ENCODE peak calls at places on chromosomes 6 and 20, in nine cellular contexts. U is spleen, J is transverse colon, R is upper lobe of left lung, O is stomach, Z is H1, P is endothelial cell of umbilical vein, S is HepG2, Y is sigmoid colon. C is an unnamed sample.

GRCh38 chr20:38731738-38732113 is 7.4 kb downstream of the SLC32A1 start:
- DNase-seq in P (no peak), O (no peak), J (no peak), R (no peak), Y (peak; percentile 38), U (no peak), S (no peak), Z (no peak), C (no peak)

GRCh38 chr6:139219271-139219729 is 72.5 kb downstream of the TXLNB start:
- DNase-seq in R (no peak), Z (peak; percentile 71), U (peak; percentile 93), J (peak; percentile 82), P (peak; percentile 83), Y (peak; percentile 89), S (peak; percentile 75), O (peak; percentile 91), C (peak; percentile 82)

GRCh38 chr20:63045401-63045800 is 38.6 kb upstream of the BHLHE23 start:
- DNase-seq in Z (no peak), U (peak; percentile 53), S (no peak), J (no peak), Y (no peak), O (no peak), R (peak; percentile 29), P (no peak), C (no peak)

GRCh38 chr6:31405996-31406395 is 2.6 kb downstream of the MICA start:
- DNase-seq in O (no peak), U (no peak), P (no peak), R (no peak), Y (no peak), S (no peak), Z (no peak), J (no peak), C (no peak)

GRCh38 chr20:63497946-63498935 is 642 bp downstream of the EEF1A2 start:
- DNase-seq in S (no peak), R (peak; percentile 81), J (no peak), Z (peak; percentile 72), Y (peak; percentile 66), O (peak; percentile 61), P (no peak), U (no peak), C (no peak)

GRCh38 chr6:43887906-43888683 is 118.1 kb downstream of the VEGFA start:
- DNase-seq in O (peak; percentile 55), R (no peak), Z (no peak), U (peak; percentile 56), S (no peak), J (no peak), Y (no peak), P (no peak), C (no peak)

GRCh38 chr20:8094415-8094818 is 37.6 kb upstream of the PLCB1 start:
- DNase-seq in O (peak; percentile 80), R (no peak), Z (no peak), P (peak; percentile 87), U (no peak), S (no peak), Y (peak; percentile 97), J (peak; percentile 46), C (peak; percentile 75)

GRCh38 chr6:36110863-36111262 is 19.4 kb upstream of the MAPK13 start:
- DNase-seq in J (no peak), O (no peak), P (no peak), S (no peak), Y (no peak), R (no peak), U (no peak), Z (no peak), C (no peak)

GRCh38 chr6:17865243-17865642 is 122.2 kb downstream of the KIF13A start:
- DNase-seq in S (no peak), O (no peak), R (no peak), Z (no peak), J (peak; percentile 59), Y (no peak), U (no peak), P (no peak), C (peak; percentile 57)

DNA sequence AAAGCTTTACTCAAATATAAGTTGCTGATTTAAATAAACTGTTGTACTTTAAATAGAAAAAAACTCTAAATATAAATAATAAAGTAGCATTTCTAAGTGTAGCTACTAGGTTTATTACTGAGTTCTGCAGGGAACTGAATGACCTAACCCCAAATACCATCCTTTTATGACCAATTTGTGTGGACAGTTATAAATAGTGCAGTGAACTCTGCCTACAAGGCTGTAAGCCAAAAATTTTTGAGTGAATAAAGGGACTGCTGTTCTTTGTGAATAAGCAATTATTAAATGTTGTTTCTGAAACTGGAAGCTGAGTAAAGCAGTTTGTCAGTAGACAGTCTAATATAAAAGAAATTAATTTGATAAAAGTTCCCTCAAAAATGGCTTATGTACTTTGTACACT is 90.8 kb upstream of the ELOVL5 start:
- DNase-seq in Z (no peak), U (no peak), J (no peak), Y (no peak), S (no peak), R (no peak), P (no peak), O (no peak), C (no peak)
- TF ChIP-seq POLR2AphosphoS5 in Z (no peak), U (no peak), J (no peak), Y (peak; percentile 16), S (no peak), R (no peak), P (no peak), O (no peak), C (no peak)

GRCh38 chr6:20404641-20405032 is 3.0 kb downstream of the E2F3 start:
- DNase-seq in P (peak; percentile 84), S (peak; percentile 85), Y (no peak), R (no peak), U (peak; percentile 78), Z (no peak), J (peak; percentile 64), O (no peak), C (no peak)
- TF ChIP-seq POLR2A in P (no peak), S (no peak), Y (no peak), R (no peak), U (no peak), Z (no peak), J (no peak), O (no peak), C (no peak)

DNA sequence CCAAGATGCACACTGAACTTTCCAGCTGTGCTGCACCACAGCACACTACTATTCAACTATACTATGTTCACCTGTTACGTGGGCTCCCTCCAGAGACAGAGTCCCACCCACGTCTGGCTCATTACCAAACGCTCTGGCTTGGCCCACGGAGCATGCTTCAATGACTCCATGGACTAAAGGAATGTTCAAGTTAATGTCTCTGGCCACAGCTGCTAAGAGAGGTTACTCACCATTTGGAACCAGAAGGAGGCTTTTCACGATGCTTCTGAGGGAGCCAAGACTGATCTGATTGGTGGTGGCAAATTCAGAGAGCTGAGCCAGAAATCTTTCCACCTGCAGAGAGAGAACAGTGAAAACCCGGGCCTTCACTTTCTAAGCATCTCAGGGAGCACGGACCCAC is 15.6 kb downstream of the COMMD7 start:
- DNase-seq in J (no peak), O (no peak), Y (no peak), P (no peak), U (no peak), S (no peak), Z (no peak), R (no peak), C (no peak)
- H3K4me1 ChIP-seq in J (no peaks in the 10 kb centered on the region), O (peaks cover 12% of the 10 kb centered on the region), Y (peaks cover 18% of the 10 kb centered on the region), P (no peaks in the 10 kb centered on the region), U (peaks cover 12% of the 10 kb centered on the region), S (peaks cover 16% of the 10 kb centered on the region), Z (peaks cover 1% of the 10 kb centered on the region), R (peaks cover 19% of the 10 kb centered on the region), C (no peaks in the 10 kb centered on the region)

GRCh38 chr6:123569575-123569974 is 67.2 kb downstream of the TRDN start:
- DNase-seq in R (no peak), Y (no peak), O (no peak), S (no peak), Z (no peak), U (no peak), P (no peak), J (no peak), C (no peak)

GRCh38 chr6:123570813-123571684 is 65.7 kb downstream of the TRDN start:
- DNase-seq in S (no peak), P (no peak), Z (no peak), R (no peak), U (no peak), O (no peak), J (no peak), Y (no peak), C (no peak)

GRCh38 chr6:123575218-123575617 is 61.5 kb downstream of the TRDN start:
- DNase-seq in R (no peak), P (no peak), O (no peak), U (no peak), Z (no peak), J (no peak), S (no peak), Y (no peak), C (no peak)
- TF ChIP-seq POLR2AphosphoS5 in R (no peak), P (no peak), O (no peak), U (no peak), Z (no peak), J (no peak), S (no peak), Y (no peak), C (no peak)

GRCh38 chr6:41942045-41942851 is 640 bp upstream of the CCND3 start:
- DNase-seq in Z (no peak), R (no peak), O (no peak), U (no peak), J (no peak), S (no peak), Y (no peak), P (peak; percentile 71), C (no peak)
- TF ChIP-seq POLR2A in Z (no peak), R (no peak), O (no peak), U (no peak), J (no peak), S (no peak), Y (no peak), P (no peak), C (no peak)

C was measured in breast epithelium.